ENCODE peak calls at places on chromosome 9, in eight cellular contexts. W is CD8-positive, alpha-beta T cell; U is astrocyte; J is neural progenitor cell; C is endodermal cell; F is Peyer's patch; K is psoas muscle; D is cardiac muscle cell. A is an unnamed sample.

GRCh38 chr9:6899274-6899673 is 141.5 kb downstream of the KDM4C start:
- DNase-seq in W (no peak), U (no peak), J (no peak), C (no peak), F (no peak), K (no peak), D (no peak), A (no peak)

GRCh38 chr9:109230277-109230676 is 63.2 kb upstream of the FRRS1L start:
- DNase-seq in W (no peak), U (no peak), J (no peak), C (no peak), F (no peak), K (no peak), D (no peak), A (no peak)

GRCh38 chr9:27022920-27023319 is 17.4 kb upstream of the LRRC19 start:
- DNase-seq in W (no peak), U (no peak), J (no peak), C (no peak), F (no peak), K (no peak), D (no peak), A (no peak)

GRCh38 chr9:117278020-117278419 is 136.8 kb downstream of the ASTN2 start:
- DNase-seq in W (no peak), U (no peak), J (no peak), C (no peak), F (no peak), K (no peak), D (no peak), A (no peak)

GRCh38 chr9:93295456-93296076 is 111.6 kb downstream of the WNK2 start:
- DNase-seq in W (no peak), U (no peak), J (no peak), C (no peak), F (no peak), K (no peak), D (no peak), A (no peak)

GRCh38 chr9:4833781-4834560 is 41.2 kb downstream of the RCL1 start:
- DNase-seq in W (no peak), U (peak; percentile 39), J (no peak), C (no peak), F (peak; percentile 65), K (no peak), D (no peak), A (no peak)

GRCh38 chr9:134039386-134040175 is 14.3 kb downstream of the BRD3OS start:
- DNase-seq in W (no peak), U (no peak), J (no peak), C (no peak), F (no peak), K (no peak), D (no peak), A (no peak)

GRCh38 chr9:84340535-84340934 is at the start of gene SLC28A3:
- DNase-seq in W (no peak), U (no peak), J (peak; percentile 11), C (peak; percentile 73), F (no peak), K (no peak), D (no peak), A (no peak)

GRCh38 chr9:14515564-14516198 is 177.6 kb downstream of the ZDHHC21 start:
- DNase-seq in W (no peak), U (peak; percentile 34), J (peak; percentile 40), C (peak; percentile 88), F (no peak), K (peak; percentile 73), D (no peak), A (no peak)

GRCh38 chr9:99054581-99054980 is 50.3 kb upstream of the TGFBR1 start:
- DNase-seq in W (no peak), U (peak; percentile 73), J (no peak), C (no peak), F (no peak), K (no peak), D (no peak), A (no peak)

GRCh38 chr9:114777841-114778240 is 28.0 kb downstream of the TNFSF15 start:
- DNase-seq in W (peak; percentile 27), U (no peak), J (no peak), C (no peak), F (no peak), K (no peak), D (no peak), A (no peak)

GRCh38 chr9:79256691-79257213 is 315.0 kb upstream of the TLE4 start:
- DNase-seq in W (no peak), U (peak; percentile 99), J (peak; percentile 82), C (no peak), F (no peak), K (no peak), D (no peak), A (no peak)

GRCh38 chr9:88590558-88591146 is 55.7 kb downstream of the NXNL2 start:
- DNase-seq in W (no peak), U (no peak), J (peak; percentile 18), C (peak; percentile 85), F (no peak), K (no peak), D (no peak), A (no peak)

GRCh38 chr9:89277454-89277853 is 33.5 kb upstream of the CKS2 start:
- DNase-seq in W (no peak), U (peak; percentile 9), J (no peak), C (no peak), F (no peak), K (no peak), D (no peak), A (no peak)

GRCh38 chr9:92158097-92158601 is 42.9 kb upstream of the SPTLC1 start:
- DNase-seq in W (no peak), U (no peak), J (no peak), C (no peak), F (no peak), K (no peak), D (no peak), A (no peak)

GRCh38 chr9:125240649-125240999 is 519 bp downstream of the HSPA5 start:
- DNase-seq in W (peak; percentile 6), U (no peak), J (peak; percentile 59), C (no peak), F (peak; percentile 68), K (peak; percentile 61), D (peak; percentile 49), A (peak; percentile 55)

GRCh38 chr9:88574993-88575392 is 40.0 kb downstream of the NXNL2 start:
- DNase-seq in W (no peak), U (peak; percentile 60), J (no peak), C (no peak), F (no peak), K (no peak), D (no peak), A (no peak)

DNA sequence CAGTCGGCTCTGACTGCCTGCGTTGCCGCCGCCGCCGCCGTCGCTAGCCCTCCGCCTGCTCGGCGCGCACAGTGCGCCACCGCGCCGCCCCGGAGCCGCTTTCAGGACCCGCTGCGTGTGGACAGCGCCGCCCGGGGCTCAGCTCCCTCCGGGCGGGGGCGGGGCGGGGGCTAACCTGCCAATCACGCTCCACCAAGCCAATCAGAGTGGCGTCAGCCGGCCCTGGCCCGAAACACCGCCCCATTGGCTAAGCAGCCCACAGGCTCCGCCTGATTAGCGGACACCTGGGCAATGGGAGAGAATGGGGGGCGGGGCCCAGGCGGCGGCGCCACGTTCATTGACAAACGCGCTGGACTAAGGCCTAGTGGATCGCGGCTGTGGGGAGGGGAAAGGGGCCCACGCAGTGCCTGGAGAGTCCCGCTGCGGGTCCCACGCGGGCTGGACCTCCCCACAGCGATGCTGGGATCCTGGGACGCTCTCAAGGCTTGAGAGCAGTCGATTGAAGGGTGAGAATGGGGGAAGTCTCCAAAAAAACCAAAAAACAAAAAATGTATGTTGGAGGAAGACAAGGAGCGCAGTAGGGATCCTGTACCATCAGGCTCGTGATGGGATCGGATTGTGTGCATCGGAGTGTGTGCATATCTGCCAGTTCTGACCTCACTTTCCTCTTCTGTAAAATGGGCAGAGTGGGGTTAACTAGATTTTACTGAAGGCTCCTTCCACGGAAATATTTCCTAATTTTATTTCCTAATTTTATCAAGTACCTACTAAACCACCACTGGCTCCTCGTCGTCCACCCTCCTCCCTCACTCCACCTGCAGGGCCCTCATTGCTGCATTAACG is 6.3 kb downstream of the PAX5 start:
- DNase-seq in W (peak; percentile 63), U (peak; percentile 71), J (peak; percentile 99), C (peak; percentile 100), F (peak; percentile 96), K (peak; percentile 87), D (peak; percentile 98), A (peak; percentile 91)
- H3K4me3 ChIP-seq in W (peak overlapping the region; percentile 44), U (peak overlapping the region; percentile 10), J (peak overlapping the region; percentile 42), C (peak overlapping the region; percentile 64), F (peak overlapping the region; percentile 44), K (peak overlapping the region; percentile 49), D (no peak overlapping the region), A (no peak overlapping the region)

GRCh38 chr9:96008502-96009222 is 133.2 kb downstream of the ERCC6L2 start:
- DNase-seq in W (no peak), U (no peak), J (no peak), C (no peak), F (no peak), K (peak; percentile 27), D (no peak), A (no peak)

GRCh38 chr9:96009223-96009602 is 133.7 kb downstream of the ERCC6L2 start:
- DNase-seq in W (no peak), U (no peak), J (no peak), C (no peak), F (no peak), K (no peak), D (peak; percentile 48), A (no peak)

GRCh38 chr9:96006961-96007360 is 131.5 kb downstream of the ERCC6L2 start:
- DNase-seq in W (no peak), U (peak; percentile 74), J (no peak), C (no peak), F (no peak), K (no peak), D (no peak), A (no peak)

GRCh38 chr9:96006296-96006890 is 130.9 kb downstream of the ERCC6L2 start:
- DNase-seq in W (no peak), U (no peak), J (no peak), C (no peak), F (no peak), K (no peak), D (no peak), A (no peak)

GRCh38 chr9:96009690-96010477 is 134.4 kb downstream of the ERCC6L2 start:
- DNase-seq in W (peak; percentile 54), U (peak; percentile 26), J (no peak), C (no peak), F (peak; percentile 75), K (no peak), D (peak; percentile 46), A (no peak)
- H3K4me1 ChIP-seq in W (peaks cover 72% of the 10 kb centered on the region), U (no peaks in the 10 kb centered on the region), J (no peaks in the 10 kb centered on the region), C (no peaks in the 10 kb centered on the region), F (no peaks in the 10 kb centered on the region), K (peaks cover 3% of the 10 kb centered on the region), D (peaks cover 23% of the 10 kb centered on the region), A (no peaks in the 10 kb centered on the region)

GRCh38 chr9:107487521-107488399 is 1.8 kb downstream of the KLF4 start:
- DNase-seq in W (no peak), U (peak; percentile 30), J (peak; percentile 85), C (peak; percentile 93), F (peak; percentile 65), K (peak; percentile 55), D (peak; percentile 76), A (peak; percentile 59)
- TF ChIP-seq CTCF in W (no peak), U (peak; percentile 22), J (peak; percentile 73), C (peak; percentile 94), F (no peak), K (peak; percentile 27), D (peak; percentile 71), A (peak; percentile 74)

DNA sequence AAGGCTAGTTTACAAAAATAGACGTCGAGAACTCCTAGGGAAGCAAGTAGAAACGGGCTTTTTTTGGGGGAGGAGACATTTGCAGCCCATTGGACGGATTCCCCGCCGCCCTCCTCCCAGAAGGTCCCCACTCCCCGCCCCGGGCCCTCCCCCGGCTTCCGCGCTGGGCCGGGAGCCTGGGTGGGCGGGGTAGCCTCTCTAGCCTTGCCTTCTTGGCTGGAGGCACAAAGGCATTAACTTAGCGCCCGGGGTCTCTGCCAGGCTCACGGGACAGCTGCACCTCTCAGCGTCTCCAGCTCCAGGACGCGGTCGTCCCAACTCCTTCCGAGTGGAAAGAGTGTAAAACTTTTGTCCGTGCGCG is at the start of gene DMRTA1:
- DNase-seq in W (no peak), U (peak; percentile 58), J (peak; percentile 88), C (peak; percentile 96), F (peak; percentile 69), K (peak; percentile 82), D (peak; percentile 93), A (peak; percentile 77)
- H3K4me3 ChIP-seq in W (peak within 1 kb of the TSS; percentile 33), U (peak within 1 kb of the TSS; percentile 80), J (peak within 1 kb of the TSS; percentile 67), C (peak within 1 kb of the TSS; percentile 94), F (peak within 1 kb of the TSS; percentile 31), K (peak within 1 kb of the TSS; percentile 87), D (peak within 1 kb of the TSS; percentile 66), A (peak within 1 kb of the TSS; percentile 60)

A was measured in RWPE2.